ENCODE peak calls at places on chromosomes 2 and 18, in nine cellular contexts. E is cardiac muscle cell, U is spleen, C is HCT116, G is GM23338, T is hepatocyte, H is body of pancreas, Q is stomach, P is transverse colon. Y is an unnamed sample.

GRCh38 chr2:240538031-240538780 is 19.6 kb downstream of the ANKMY1 start:
- DNase-seq in C (no peak), E (no peak), H (no peak), T (no peak), U (peak; percentile 57), P (no peak), G (no peak), Q (no peak), Y (no peak)

GRCh38 chr2:54606393-54606973 is 117.0 kb upstream of the EML6 start:
- DNase-seq in E (no peak), U (no peak), G (no peak), C (no peak), P (no peak), T (no peak), Q (no peak), H (no peak), Y (no peak)

GRCh38 chr2:127417406-127417805 is 821 bp upstream of the PROC start:
- DNase-seq in T (peak; percentile 2), E (no peak), P (no peak), U (no peak), G (no peak), C (no peak), H (no peak), Q (no peak), Y (no peak)

GRCh38 chr2:217790681-217791392 is 212.0 kb downstream of the TNS1 start:
- DNase-seq in E (no peak), P (no peak), H (no peak), G (no peak), T (peak; percentile 42), C (no peak), Q (peak; percentile 20), U (peak; percentile 62), Y (no peak)

GRCh38 chr2:20446280-20446916 is 476 bp upstream of the RHOB start:
- DNase-seq in H (no peak), Q (peak; percentile 27), U (peak; percentile 88), P (no peak), C (no peak), T (no peak), E (no peak), G (peak; percentile 41), Y (no peak)

GRCh38 chr2:183149489-183149888 is 25.2 kb downstream of the NUP35 start:
- DNase-seq in H (no peak), U (no peak), T (no peak), P (no peak), C (no peak), Q (no peak), G (peak; percentile 48), E (no peak), Y (no peak)

GRCh38 chr2:169964740-169965139 is 137.5 kb downstream of the UBR3 start:
- DNase-seq in T (no peak), E (no peak), P (no peak), C (no peak), Q (no peak), U (no peak), G (no peak), H (no peak), Y (no peak)

GRCh38 chr2:156673271-156673615 is 237.1 kb downstream of the GPD2 start:
- DNase-seq in T (no peak), H (no peak), G (no peak), Q (no peak), E (no peak), U (no peak), C (no peak), P (no peak), Y (peak; percentile 59)

GRCh38 chr2:58974881-58975280 is 733.8 kb upstream of the FANCL start:
- DNase-seq in C (no peak), P (no peak), H (no peak), E (no peak), Q (no peak), U (no peak), T (no peak), G (no peak), Y (no peak)

GRCh38 chr2:37616674-37616999 is 54.8 kb downstream of the CDC42EP3 start:
- DNase-seq in T (peak; percentile 44), C (no peak), H (no peak), P (no peak), U (no peak), Q (no peak), G (no peak), E (no peak), Y (no peak)

GRCh38 chr18:75638597-75639467 is 211.3 kb upstream of the SMIM21 start:
- DNase-seq in P (no peak), E (peak; percentile 18), H (no peak), T (peak; percentile 40), G (peak; percentile 49), Q (no peak), U (no peak), C (no peak), Y (no peak)

GRCh38 chr2:169561364-169561763 is 12.3 kb downstream of the FASTKD1 start:
- DNase-seq in H (no peak), P (no peak), G (no peak), Q (no peak), E (no peak), T (no peak), C (no peak), U (no peak), Y (no peak)

GRCh38 chr2:24722141-24722790 is 70.9 kb downstream of the PTRHD1 start:
- DNase-seq in E (no peak), T (no peak), H (no peak), C (no peak), Q (no peak), G (no peak), U (no peak), P (no peak), Y (no peak)
- H3K4me3 ChIP-seq in E (no peak overlapping the region), T (no peak overlapping the region), H (no peak overlapping the region), C (no peak overlapping the region), Q (no peak overlapping the region), G (no peak overlapping the region), U (no peak overlapping the region), P (no peak overlapping the region), Y (no peak overlapping the region)

GRCh38 chr2:30259827-30260679 is 28.7 kb downstream of the LBH start:
- DNase-seq in C (no peak), G (no peak), P (no peak), T (no peak), U (no peak), E (no peak), H (no peak), Q (no peak), Y (no peak)
- H3K4me1 ChIP-seq in C (no peaks in the 10 kb centered on the region), G (no peaks in the 10 kb centered on the region), P (no peaks in the 10 kb centered on the region), T (peaks cover 11% of the 10 kb centered on the region), U (peaks cover 24% of the 10 kb centered on the region), E (no peaks in the 10 kb centered on the region), H (peaks cover 28% of the 10 kb centered on the region), Q (no peaks in the 10 kb centered on the region), Y (peaks cover 8% of the 10 kb centered on the region)

GRCh38 chr2:10372195-10372861 is 69.6 kb downstream of the HPCAL1 start:
- DNase-seq in H (peak; percentile 51), Q (no peak), P (no peak), E (no peak), G (no peak), U (no peak), T (no peak), C (no peak), Y (no peak)
- H3K4me3 ChIP-seq in H (no peak overlapping the region), Q (no peak overlapping the region), P (no peak overlapping the region), E (no peak overlapping the region), G (no peak overlapping the region), U (no peak overlapping the region), T (no peak overlapping the region), C (no peak overlapping the region), Y (no peak overlapping the region)

DNA sequence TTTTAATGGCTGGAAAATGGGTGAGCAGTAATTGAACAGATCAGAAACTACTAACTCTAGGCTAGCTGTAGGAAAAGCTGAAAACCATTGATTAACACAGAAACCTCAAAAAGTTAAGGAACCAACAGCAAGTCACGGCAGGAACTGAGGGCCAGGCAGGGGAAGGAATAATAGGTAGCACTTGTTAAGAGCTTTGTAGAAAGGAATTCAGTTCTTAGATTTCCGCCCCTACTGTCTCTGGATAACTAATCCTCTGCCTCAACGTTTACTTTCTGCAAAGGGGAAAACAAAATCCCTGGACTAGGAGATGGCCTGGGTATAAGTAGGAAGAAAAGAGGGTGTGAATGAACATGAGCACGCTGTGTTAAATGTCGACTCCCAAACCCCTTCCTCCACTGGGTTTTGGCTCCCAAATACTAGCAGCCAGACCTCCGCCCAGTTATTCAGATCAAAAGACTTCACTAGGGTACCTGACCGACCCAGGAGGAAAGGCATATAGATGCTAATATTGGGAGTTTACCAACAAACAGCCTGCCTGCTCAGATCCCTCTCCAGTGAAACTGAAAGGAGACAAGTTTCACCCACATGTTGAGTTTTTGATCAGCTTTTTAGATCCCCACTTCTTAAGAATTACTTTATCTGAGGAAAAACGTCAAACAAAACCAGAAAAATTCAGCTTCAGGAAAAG is 12.4 kb downstream of the SMAD2 start:
- DNase-seq in G (peak; percentile 70), H (no peak), C (no peak), U (no peak), P (no peak), T (no peak), E (no peak), Q (no peak), Y (no peak)
- H3K4me1 ChIP-seq in G (peaks cover 86% of the 10 kb centered on the region), H (peaks cover 29% of the 10 kb centered on the region), C (peaks cover 3% of the 10 kb centered on the region), U (peaks cover 37% of the 10 kb centered on the region), P (peaks cover 11% of the 10 kb centered on the region), T (peaks cover 9% of the 10 kb centered on the region), E (peaks cover 40% of the 10 kb centered on the region), Q (peaks cover 17% of the 10 kb centered on the region), Y (peaks cover 10% of the 10 kb centered on the region)